ENCODE peak calls at places on chromosomes 2 and 18, in six cellular contexts. L is brain microvascular endothelial cell, P is cardiac muscle cell, N is kidney, G is upper lobe of left lung, V is Peyer's patch. Y is an unnamed sample. For H3K36me3, the result is how much of the 10 kb centered on the place peaks cover.

GRCh38 chr2:101684313-101684712 is 13.2 kb upstream of the MAP4K4 start:
- DNase-seq in L (no peak), P (no peak), N (no peak), G (no peak), V (no peak), Y (no peak)

GRCh38 chr2:112692914-112693313 is 27.9 kb upstream of the NT5DC4 start:
- DNase-seq in L (no peak), P (no peak), N (no peak), G (no peak), V (peak), Y (peak)

GRCh38 chr2:40734797-40735196 is 282.9 kb upstream of the SLC8A1 start:
- DNase-seq in L (peak), P (no peak), N (no peak), G (no peak), V (no peak), Y (no peak)

GRCh38 chr2:68362069-68362468 is 3.0 kb upstream of the PLEK start:
- DNase-seq in L (peak), P (peak), N (peak), G (peak), V (peak), Y (peak)

GRCh38 chr2:121689356-121689755 is 40.1 kb upstream of the CLASP1 start:
- DNase-seq in L (peak), P (peak), N (no peak), G (no peak), V (no peak), Y (no peak)

GRCh38 chr2:224202466-224202865 is 163.4 kb upstream of the SERPINE2 start:
- DNase-seq in L (no peak), P (no peak), N (no peak), G (no peak), V (no peak), Y (no peak)

GRCh38 chr2:2699117-2699497 is 368.0 kb upstream of the MYT1L start:
- DNase-seq in L (no peak), P (peak), N (no peak), G (no peak), V (no peak), Y (no peak)

GRCh38 chr2:12684471-12684936 is 32.2 kb upstream of the TRIB2 start:
- DNase-seq in L (peak), P (no peak), N (no peak), G (no peak), V (no peak), Y (peak)

GRCh38 chr2:240374085-240374907 is 61.2 kb upstream of the GPC1 start:
- DNase-seq in L (peak), P (peak), N (peak), G (peak), V (peak), Y (no peak)

GRCh38 chr2:69424410-69424809 is 12.8 kb downstream of the NFU1 start:
- DNase-seq in L (no peak), P (no peak), N (no peak), G (no peak), V (no peak), Y (no peak)

GRCh38 chr2:203811491-203812221 is 55.9 kb upstream of the CTLA4 start:
- DNase-seq in L (peak), P (no peak), N (peak), G (no peak), V (peak), Y (peak)

GRCh38 chr18:26480897-26481795 is 67.2 kb downstream of the KCTD1 start:
- DNase-seq in L (peak), P (no peak), N (no peak), G (no peak), V (no peak), Y (peak)

GRCh38 chr2:166803314-166803986 is 84.8 kb upstream of the XIRP2 start:
- DNase-seq in L (peak), P (peak), N (no peak), G (no peak), V (no peak), Y (no peak)

GRCh38 chr2:1495676-1496393 is 82.6 kb downstream of the TPO start:
- DNase-seq in L (no peak), P (no peak), N (no peak), G (peak), V (peak), Y (no peak)

GRCh38 chr2:227774895-227775842 is 29.5 kb downstream of the SCYGR8 start:
- DNase-seq in L (no peak), P (no peak), N (no peak), G (no peak), V (no peak), Y (no peak)

GRCh38 chr2:222548997-222549396 is 106.9 kb downstream of the FARSB start:
- DNase-seq in L (no peak), P (no peak), N (no peak), G (no peak), V (no peak), Y (no peak)

GRCh38 chr2:69271831-69272257 is 115.2 kb downstream of the GFPT1 start:
- DNase-seq in L (no peak), P (no peak), N (no peak), G (no peak), V (no peak), Y (no peak)

GRCh38 chr2:176111891-176112374 is 4.6 kb upstream of the HOXD10 start:
- DNase-seq in L (no peak), P (no peak), N (peak), G (peak), V (peak), Y (no peak)

GRCh38 chr2:165196411-165196810 is 7.4 kb downstream of the SCN3A start:
- DNase-seq in L (no peak), P (no peak), N (no peak), G (no peak), V (no peak), Y (no peak)
- H3K4me3 ChIP-seq in L (no peak), P (no peak), N (no peak), G (no peak), V (no peak), Y (no peak)

DNA sequence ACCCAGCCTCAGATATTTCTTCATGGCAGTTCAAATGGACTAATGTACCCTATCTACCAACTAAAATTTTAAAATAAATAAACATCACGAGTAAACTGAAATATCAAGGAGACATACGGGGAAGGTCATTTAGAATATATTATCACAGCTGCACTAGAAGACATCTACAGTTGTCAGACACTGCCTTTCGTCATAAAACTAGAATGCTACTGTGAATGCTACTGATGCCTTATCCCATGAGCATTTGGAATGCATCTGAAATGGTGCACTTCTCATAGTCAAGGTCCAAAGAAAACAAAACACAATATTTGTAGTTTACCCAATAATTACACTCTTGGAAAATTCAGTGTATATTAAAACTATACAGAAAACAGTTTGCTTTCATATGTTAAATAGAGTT is 165.2 kb downstream of the MREG start:
- DNase-seq in L (no peak), P (no peak), N (no peak), G (no peak), V (no peak), Y (no peak)
- TF ChIP-seq CTCF in L (no peak), P (no peak), N (no peak), G (no peak), V (no peak), Y (no peak)

GRCh38 chr2:134933732-134934131 is 15.1 kb downstream of the CCNT2 start:
- DNase-seq in L (no peak), P (no peak), N (no peak), G (no peak), V (no peak), Y (no peak)
- H3K36me3 ChIP-seq in L (under half), P (under half), N (under half), G (under half), V (under half), Y (under half)

GRCh38 chr2:75310915-75311314 is 111.6 kb upstream of the TACR1 start:
- DNase-seq in L (no peak), P (no peak), N (no peak), G (no peak), V (no peak), Y (no peak)
- H3K4me3 ChIP-seq in L (no peak), P (no peak), N (no peak), G (no peak), V (no peak), Y (no peak)

GRCh38 chr18:75314117-75314516 is 103.5 kb downstream of the TSHZ1 start:
- DNase-seq in L (no peak), P (no peak), N (no peak), G (no peak), V (no peak), Y (no peak)
- TF ChIP-seq CTCF in L (peak), P (no peak), N (peak), G (no peak), V (no peak), Y (peak)

DNA sequence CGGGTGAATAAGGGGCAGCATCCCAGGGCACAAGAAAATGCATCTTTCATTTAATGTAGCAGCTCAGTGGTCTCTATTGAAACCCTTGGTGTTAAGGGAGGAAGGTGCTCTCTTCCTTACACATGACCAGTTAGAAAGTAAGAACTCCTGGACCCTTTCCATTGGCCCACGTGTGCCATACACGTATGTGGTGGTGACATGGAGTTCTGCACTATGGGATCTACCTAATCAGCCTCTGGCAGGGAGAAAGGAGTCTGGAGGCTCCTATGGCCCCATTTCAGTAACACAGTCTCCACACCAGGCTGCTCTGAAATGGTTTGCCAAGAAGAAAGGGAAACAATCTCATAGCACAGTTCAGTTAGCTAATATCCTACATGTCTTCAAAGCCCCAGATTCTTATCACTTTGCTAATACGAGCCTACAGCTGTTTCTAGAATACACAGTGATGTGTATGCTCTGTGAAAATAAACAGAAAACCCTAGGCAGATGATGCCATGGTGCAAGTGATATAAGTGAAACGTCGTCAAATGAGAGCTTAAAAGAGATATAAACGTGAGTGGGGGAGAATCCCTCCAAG is 7.0 kb downstream of the EFEMP1 start:
- DNase-seq in L (no peak), P (no peak), N (no peak), G (no peak), V (no peak), Y (no peak)
- H3K36me3 ChIP-seq in L (under half), P (under half), N (under half), G (under half), V (under half), Y (under half)

GRCh38 chr2:23200460-23201113 is 184.4 kb upstream of the KLHL29 start:
- DNase-seq in L (no peak), P (no peak), N (no peak), G (no peak), V (no peak), Y (no peak)

GRCh38 chr2:23199115-23199918 is 185.7 kb upstream of the KLHL29 start:
- DNase-seq in L (peak), P (no peak), N (no peak), G (no peak), V (no peak), Y (peak)

GRCh38 chr2:23203383-23203782 is 181.6 kb upstream of the KLHL29 start:
- DNase-seq in L (no peak), P (no peak), N (no peak), G (no peak), V (no peak), Y (no peak)

GRCh38 chr2:23200056-23200455 is 184.9 kb upstream of the KLHL29 start:
- DNase-seq in L (no peak), P (no peak), N (no peak), G (no peak), V (no peak), Y (no peak)

DNA sequence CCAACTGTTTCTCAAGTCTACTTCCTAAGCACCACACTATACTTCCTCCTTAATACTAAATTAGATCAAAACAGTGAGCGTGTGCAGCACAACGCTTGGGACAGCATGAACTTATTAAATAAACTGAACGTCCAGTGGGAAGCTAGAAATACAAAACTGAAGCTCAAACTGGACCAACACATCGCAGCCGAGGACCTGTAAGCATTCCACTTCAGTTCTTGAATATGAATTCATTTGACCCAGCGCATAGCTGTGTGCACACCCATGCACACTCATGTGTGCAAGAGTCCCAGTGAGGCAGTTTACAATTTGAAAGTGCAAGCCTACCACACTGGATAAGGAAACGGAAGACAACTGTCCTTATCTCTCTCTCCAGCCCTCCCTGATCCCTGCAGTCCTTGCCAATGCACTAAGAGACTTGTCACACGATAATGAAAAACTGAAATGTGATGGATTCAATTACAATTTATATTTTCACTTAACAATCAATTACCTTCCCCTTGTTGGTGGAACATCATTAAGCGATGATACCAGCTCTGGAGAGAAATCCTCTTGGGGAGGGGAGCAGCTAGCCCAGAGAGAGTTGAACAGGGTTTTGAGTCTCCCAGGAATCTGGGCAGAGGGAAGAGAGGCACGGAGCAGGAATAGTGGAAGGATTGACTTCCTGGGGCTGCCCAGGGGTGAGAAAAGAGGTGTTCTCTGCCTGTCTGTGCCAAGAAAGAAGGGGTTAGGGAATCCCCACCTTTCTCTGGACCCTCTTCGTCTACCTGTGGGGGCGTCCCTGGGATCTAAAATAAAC is 186.5 kb upstream of the KLHL29 start:
- DNase-seq in L (no peak), P (no peak), N (no peak), G (no peak), V (no peak), Y (no peak)
- H3K4me3 ChIP-seq in L (no peak), P (no peak), N (peak), G (no peak), V (no peak), Y (no peak)

GRCh38 chr2:7044253-7045250 is 127.3 kb downstream of the RNF144A start:
- DNase-seq in L (peak), P (peak), N (peak), G (no peak), V (peak), Y (peak)
- TF ChIP-seq CTCF in L (peak), P (peak), N (peak), G (peak), V (peak), Y (peak)

GRCh38 chr2:32463110-32463509 is 106.3 kb downstream of the BIRC6 start:
- DNase-seq in L (no peak), P (no peak), N (no peak), G (no peak), V (no peak), Y (no peak)

GRCh38 chr2:32464441-32464840 is 107.6 kb downstream of the BIRC6 start:
- DNase-seq in L (peak), P (no peak), N (no peak), G (no peak), V (no peak), Y (no peak)
- H3K36me3 ChIP-seq in L (under half), P (under half), N (under half), G (half or more), V (under half), Y (under half)

DNA sequence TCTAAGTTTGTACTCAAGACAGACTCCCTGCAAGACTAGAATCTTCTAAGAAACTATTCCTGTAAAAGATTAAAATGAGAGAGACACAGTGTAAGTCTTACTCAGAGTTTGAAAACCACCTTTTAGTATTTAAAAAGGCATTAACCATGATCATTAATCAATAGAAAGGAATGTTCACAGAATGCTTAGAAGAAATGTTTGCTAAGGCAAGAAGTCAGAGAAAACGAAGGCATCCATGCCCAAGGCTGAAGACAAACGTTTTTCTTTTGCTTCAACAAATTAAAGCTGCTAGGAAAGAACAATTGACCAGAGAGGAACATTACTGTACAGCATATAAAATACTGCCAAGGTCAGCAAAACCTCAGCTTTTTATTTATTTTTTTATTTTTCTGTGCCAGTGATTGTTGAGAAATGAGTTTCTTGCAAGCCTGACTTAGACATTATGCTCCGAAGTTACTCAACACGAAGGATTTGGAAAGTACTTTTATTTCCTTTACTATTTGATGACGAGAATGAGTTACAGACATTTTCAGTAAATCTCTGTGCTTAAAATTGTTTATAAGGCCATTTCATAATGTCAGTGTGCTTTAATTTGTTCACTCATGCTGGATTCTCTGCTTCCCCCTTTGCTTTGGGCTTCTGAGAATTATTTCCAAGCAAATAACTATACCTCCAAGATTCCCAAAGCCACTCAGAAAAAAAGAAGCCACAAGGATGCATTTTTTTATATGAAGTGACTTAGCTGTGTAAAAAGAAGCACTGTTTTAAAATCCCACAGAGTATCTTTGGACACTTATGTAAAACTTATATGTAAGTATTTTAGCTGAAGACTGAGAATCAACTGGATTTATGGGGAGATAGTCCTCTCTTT is 20.5 kb downstream of the RND3 start:
- DNase-seq in L (peak), P (no peak), N (no peak), G (no peak), V (no peak), Y (peak)
- H3K4me3 ChIP-seq in L (no peak), P (no peak), N (no peak), G (no peak), V (no peak), Y (no peak)

Y was measured in mammary epithelial cell.